ENCODE peak calls at places on chromosomes 11 and 22, in five cellular contexts. W is heart left ventricle, Z is body of pancreas, A is neuronal stem cell, T is kidney. D is an unnamed sample. For H3K36me3, the result is how much of the 10 kb centered on the place peaks cover.

GRCh38 chr11:111631666-111632039 is 29.4 kb downstream of the SIK2 start:
- DNase-seq in W (no peak), Z (no peak), A (no peak), T (no peak), D (no peak)

GRCh38 chr22:49751968-49752597 is 75.6 kb downstream of the BRD1 start:
- DNase-seq in W (no peak), Z (no peak), A (no peak), T (peak), D (no peak)

GRCh38 chr22:27273386-27273785 is 528.2 kb downstream of the MN1 start:
- DNase-seq in W (no peak), Z (no peak), A (no peak), T (no peak), D (no peak)

GRCh38 chr11:35111171-35112055 is 27.6 kb upstream of the CD44 start:
- DNase-seq in W (no peak), Z (no peak), A (no peak), T (no peak), D (no peak)

GRCh38 chr11:69948256-69949141 is 129.3 kb upstream of the FGF3 start:
- DNase-seq in W (peak), Z (no peak), A (no peak), T (peak), D (no peak)

GRCh38 chr11:3947084-3947483 is 91.6 kb downstream of the STIM1 start:
- DNase-seq in W (peak), Z (no peak), A (no peak), T (no peak), D (no peak)

GRCh38 chr11:2482745-2483144 is 37.9 kb downstream of the KCNQ1 start:
- DNase-seq in W (no peak), Z (no peak), A (no peak), T (no peak), D (no peak)

GRCh38 chr11:131666617-131667016 is 296.2 kb downstream of the NTM start:
- DNase-seq in W (no peak), Z (no peak), A (no peak), T (no peak), D (no peak)

GRCh38 chr11:70203749-70204465 is 811 bp downstream of the FADD start:
- DNase-seq in W (peak), Z (peak), A (no peak), T (no peak), D (no peak)

GRCh38 chr11:15929371-15929801 is 427.0 kb downstream of the SOX6 start:
- DNase-seq in W (no peak), Z (no peak), A (no peak), T (no peak), D (no peak)

GRCh38 chr22:23496445-23496833 is 83.7 kb downstream of the IGLL1 start:
- DNase-seq in W (no peak), Z (no peak), A (no peak), T (peak), D (no peak)

GRCh38 chr11:115439385-115439784 is 64.8 kb downstream of the CADM1 start:
- DNase-seq in W (no peak), Z (no peak), A (no peak), T (no peak), D (no peak)

GRCh38 chr22:27670701-27671412 is 130.7 kb downstream of the MN1 start:
- DNase-seq in W (peak), Z (peak), A (peak), T (no peak), D (no peak)

GRCh38 chr11:12083380-12083779 is 27.0 kb upstream of the MICAL2 start:
- DNase-seq in W (no peak), Z (no peak), A (no peak), T (no peak), D (no peak)

GRCh38 chr11:37560346-37560745 is 962.3 kb upstream of the RAG2 start:
- DNase-seq in W (no peak), Z (no peak), A (no peak), T (no peak), D (no peak)

GRCh38 chr11:72697814-72698213 is 23.6 kb upstream of the PDE2A start:
- DNase-seq in W (no peak), Z (no peak), A (no peak), T (peak), D (no peak)

GRCh38 chr11:2419638-2420501 is 19.3 kb downstream of the TSSC4 start:
- DNase-seq in W (peak), Z (peak), A (peak), T (peak), D (peak)

GRCh38 chr11:78784321-78785061 is 209.8 kb upstream of the NARS2 start:
- DNase-seq in W (no peak), Z (no peak), A (no peak), T (no peak), D (no peak)

GRCh38 chr11:3709977-3710376 is 38.8 kb upstream of the CHRNA10 start:
- DNase-seq in W (no peak), Z (no peak), A (no peak), T (no peak), D (no peak)

GRCh38 chr11:93143186-93143585 is 54.6 kb downstream of the SLC36A4 start:
- DNase-seq in W (no peak), Z (no peak), A (no peak), T (no peak), D (no peak)

GRCh38 chr22:44895296-44896055 is 114.3 kb downstream of the PHF21B start:
- DNase-seq in W (no peak), Z (no peak), A (no peak), T (peak), D (no peak)

GRCh38 chr11:111960916-111961315 is 23.8 kb downstream of the DIXDC1 start:
- DNase-seq in W (no peak), Z (peak), A (no peak), T (no peak), D (no peak)

GRCh38 chr22:22877523-22878210 is 9.9 kb upstream of the IGLL5 start:
- DNase-seq in W (no peak), Z (peak), A (peak), T (peak), D (peak)

GRCh38 chr11:69231466-69232018 is 62.4 kb upstream of the MYEOV start:
- DNase-seq in W (no peak), Z (no peak), A (no peak), T (no peak), D (no peak)

GRCh38 chr11:76025068-76025467 is 181.2 kb downstream of the WNT11 start:
- DNase-seq in W (no peak), Z (no peak), A (no peak), T (no peak), D (no peak)

GRCh38 chr22:27962268-27963191 is 43.5 kb upstream of the PITPNB start:
- DNase-seq in W (peak), Z (no peak), A (no peak), T (no peak), D (no peak)

GRCh38 chr11:13207665-13208594 is 69.7 kb upstream of the BMAL1 start:
- DNase-seq in W (peak), Z (no peak), A (no peak), T (peak), D (no peak)

GRCh38 chr22:20970939-20971657 is 4.0 kb downstream of the AIFM3 start:
- DNase-seq in W (no peak), Z (no peak), A (peak), T (no peak), D (no peak)

DNA sequence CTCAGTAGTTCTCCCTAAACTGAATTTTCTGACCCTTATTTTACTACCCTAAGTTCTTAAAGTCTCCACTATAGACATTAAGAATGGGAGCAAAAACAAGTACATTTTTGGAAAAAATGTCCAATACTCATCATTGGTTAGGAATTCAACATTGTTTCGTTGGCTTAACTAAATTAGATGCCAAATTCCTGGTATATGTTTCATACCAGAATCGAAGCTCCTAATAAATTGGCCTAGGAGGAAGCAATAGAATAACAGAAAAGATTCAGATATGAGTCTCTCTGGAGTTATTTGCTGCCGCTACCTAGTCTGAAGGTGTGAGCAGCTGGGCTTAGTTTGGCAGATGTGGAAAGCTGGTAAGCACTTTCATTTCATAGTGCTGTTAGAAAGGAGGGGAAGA is 28.6 kb downstream of the ZNF143 start:
- DNase-seq in W (no peak), Z (no peak), A (no peak), T (no peak), D (no peak)
- H3K36me3 ChIP-seq in W (under half), Z (under half), A (half or more), T (under half), D (under half)

GRCh38 chr11:87223816-87224215 is 186.1 kb downstream of the TMEM135 start:
- DNase-seq in W (no peak), Z (no peak), A (no peak), T (no peak), D (no peak)

GRCh38 chr11:87228820-87229219 is 191.1 kb downstream of the TMEM135 start:
- DNase-seq in W (no peak), Z (no peak), A (no peak), T (no peak), D (no peak)

GRCh38 chr11:87219266-87219665 is 181.5 kb downstream of the TMEM135 start:
- DNase-seq in W (no peak), Z (no peak), A (no peak), T (no peak), D (no peak)

DNA sequence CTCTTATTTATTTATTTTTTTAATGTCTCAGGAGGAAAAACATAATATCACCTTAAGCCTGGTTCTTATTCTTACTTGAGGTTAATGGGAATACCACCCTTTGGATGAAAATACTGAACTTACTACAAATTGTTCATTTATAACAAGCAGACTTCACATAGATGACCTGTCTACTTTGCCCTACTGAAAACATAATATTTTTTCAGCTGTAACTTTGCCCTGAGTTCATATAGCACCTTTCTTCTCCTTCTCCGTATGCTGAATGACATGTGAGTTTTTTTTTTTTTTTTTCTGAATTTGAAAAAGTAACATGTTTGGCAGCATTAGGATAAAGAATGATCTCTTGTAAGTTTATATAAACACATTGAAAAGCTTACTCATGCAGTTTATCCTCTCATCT is 186.8 kb downstream of the TMEM135 start:
- DNase-seq in W (no peak), Z (no peak), A (no peak), T (no peak), D (no peak)
- H3K27ac ChIP-seq in W (no peak), Z (no peak), A (no peak), T (no peak), D (no peak)

DNA sequence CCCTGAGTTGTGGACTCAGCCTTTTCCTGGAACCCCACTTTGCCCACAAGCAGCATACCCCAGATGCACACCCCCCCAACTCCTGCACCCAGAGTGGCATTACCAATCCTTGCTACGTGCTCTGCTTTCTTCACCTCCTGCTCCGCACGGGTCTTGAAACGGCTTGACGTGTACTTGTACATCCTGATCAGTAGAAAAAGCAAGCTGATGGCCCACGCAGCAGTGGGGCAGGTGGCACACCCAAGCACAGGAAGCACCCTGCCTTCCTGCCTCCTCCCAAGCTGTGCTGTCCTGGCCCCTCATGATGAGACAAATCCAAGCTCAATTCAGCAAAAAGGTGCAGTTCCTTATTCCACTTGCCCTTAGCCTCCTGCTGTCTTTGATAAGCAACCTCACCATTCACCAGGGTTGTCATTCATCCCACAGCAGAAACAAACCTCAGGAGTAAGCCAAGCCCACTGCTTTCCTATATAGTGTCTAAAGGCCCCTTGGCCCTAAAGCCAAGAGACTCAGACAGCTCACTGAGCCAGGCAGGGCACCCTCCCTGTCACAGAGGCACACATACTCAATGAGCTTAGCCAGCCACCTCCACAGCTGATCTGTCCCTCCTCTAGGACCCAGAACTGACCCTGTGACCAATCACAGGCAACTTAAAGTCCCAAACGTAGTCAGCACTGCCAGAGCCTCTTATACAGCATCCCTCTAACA is 27.8 kb downstream of the MORC2 start:
- DNase-seq in W (no peak), Z (no peak), A (no peak), T (no peak), D (no peak)
- H3K4me3 ChIP-seq in W (no peak), Z (no peak), A (no peak), T (no peak), D (no peak)

DNA sequence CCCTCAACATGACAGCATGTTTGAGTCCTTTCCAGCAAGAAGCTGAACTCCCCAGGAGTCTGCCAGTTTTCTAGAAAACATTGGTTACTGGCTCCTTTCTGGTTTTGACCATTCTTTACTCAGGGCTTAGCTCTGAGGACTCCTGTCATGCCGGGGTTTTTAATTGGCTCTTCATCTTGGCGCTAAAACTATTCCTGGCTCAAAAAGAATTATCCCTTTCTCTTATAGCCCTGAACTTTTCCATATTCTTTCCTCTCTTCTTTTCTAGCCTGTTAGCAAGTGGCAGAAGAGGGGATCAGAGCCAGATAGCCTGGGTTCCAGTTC is 59.7 kb downstream of the TRAF6 start:
- DNase-seq in W (no peak), Z (no peak), A (no peak), T (no peak), D (no peak)
- H3K36me3 ChIP-seq in W (under half), Z (under half), A (half or more), T (under half), D (under half)

GRCh38 chr11:120516461-120517389 is 5.2 kb downstream of the GRIK4 start:
- DNase-seq in W (no peak), Z (no peak), A (no peak), T (no peak), D (no peak)
- H3K27ac ChIP-seq in W (no peak), Z (no peak), A (no peak), T (no peak), D (no peak)

DNA sequence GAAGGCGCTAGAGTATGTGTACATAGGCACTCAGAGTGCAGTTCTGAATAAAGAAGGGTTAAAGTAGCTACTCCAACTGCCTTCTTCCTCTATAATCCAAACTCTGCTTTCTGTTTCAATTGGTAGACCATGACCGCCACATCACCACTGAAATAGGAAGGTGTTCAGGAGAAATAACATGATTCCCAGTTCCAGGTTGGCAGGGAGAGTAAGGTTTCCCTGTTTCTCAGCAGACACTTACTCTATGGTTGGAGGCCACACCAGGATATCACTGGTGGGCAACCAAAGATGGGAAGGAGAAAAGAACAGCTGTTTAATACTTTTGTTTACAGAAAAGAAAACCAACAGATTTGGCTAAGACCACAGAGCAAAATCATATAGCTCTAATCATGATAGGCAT is 37.9 kb downstream of the PAK1 start:
- DNase-seq in W (no peak), Z (no peak), A (no peak), T (no peak), D (no peak)
- H3K4me3 ChIP-seq in W (no peak), Z (no peak), A (no peak), T (no peak), D (no peak)

GRCh38 chr11:43899094-43899493 is 18.5 kb downstream of the ALKBH3 start:
- DNase-seq in W (no peak), Z (no peak), A (no peak), T (peak), D (no peak)
- H3K36me3 ChIP-seq in W (under half), Z (under half), A (half or more), T (under half), D (under half)

GRCh38 chr22:31097941-31098632 is 9.3 kb downstream of the SELENOM start:
- DNase-seq in W (no peak), Z (no peak), A (no peak), T (no peak), D (no peak)
- H3K27ac ChIP-seq in W (no peak), Z (no peak), A (no peak), T (no peak), D (no peak)

GRCh38 chr11:117877120-117877784 is 794 bp upstream of the FXYD6 start:
- DNase-seq in W (no peak), Z (no peak), A (no peak), T (no peak), D (no peak)
- H3K4me3 ChIP-seq in W (peak), Z (no peak), A (peak), T (peak), D (peak)

D was measured in iPS DF 6.9.